ENCODE peak calls at places on chromosome 3, in six cellular contexts. L, R, Z, N, B and U are unnamed samples.

GRCh38 chr3:100535610-100535943 is 43.2 kb downstream of the TMEM45A start:
- DNase-seq in L (no peak), R (no peak), Z (no peak), N (no peak), B (no peak), U (no peak)

GRCh38 chr3:69008980-69009379 is 4.5 kb downstream of the EOGT start:
- DNase-seq in L (peak), R (no peak), Z (no peak), N (no peak), B (no peak), U (no peak)

GRCh38 chr3:128875556-128876120 is 3.8 kb upstream of the ACAD9 start:
- DNase-seq in L (peak), R (peak), Z (no peak), N (no peak), B (no peak), U (no peak)

GRCh38 chr3:12922299-12922698 is 80.9 kb upstream of the RPL32 start:
- DNase-seq in L (no peak), R (no peak), Z (no peak), N (peak), B (no peak), U (no peak)

GRCh38 chr3:112635674-112636073 is 5.3 kb downstream of the CCDC80 start:
- DNase-seq in L (peak), R (no peak), Z (no peak), N (peak), B (peak), U (no peak)

GRCh38 chr3:118098818-118099217 is 935.8 kb downstream of the IGSF11 start:
- DNase-seq in L (peak), R (no peak), Z (no peak), N (peak), B (no peak), U (no peak)

GRCh38 chr3:57756528-57757401 is 656 bp downstream of the SLMAP start:
- DNase-seq in L (peak), R (peak), Z (peak), N (peak), B (no peak), U (peak)

GRCh38 chr3:176286456-176287115 is 910.7 kb downstream of the TBL1XR1 start:
- DNase-seq in L (no peak), R (no peak), Z (no peak), N (peak), B (no peak), U (no peak)

GRCh38 chr3:62493116-62493801 is 119.9 kb upstream of the FEZF2 start:
- DNase-seq in L (no peak), R (no peak), Z (no peak), N (no peak), B (no peak), U (no peak)
- TF ChIP-seq CTCF in L (peak), R (peak), Z (no peak), N (peak), B (peak), U (peak)

DNA sequence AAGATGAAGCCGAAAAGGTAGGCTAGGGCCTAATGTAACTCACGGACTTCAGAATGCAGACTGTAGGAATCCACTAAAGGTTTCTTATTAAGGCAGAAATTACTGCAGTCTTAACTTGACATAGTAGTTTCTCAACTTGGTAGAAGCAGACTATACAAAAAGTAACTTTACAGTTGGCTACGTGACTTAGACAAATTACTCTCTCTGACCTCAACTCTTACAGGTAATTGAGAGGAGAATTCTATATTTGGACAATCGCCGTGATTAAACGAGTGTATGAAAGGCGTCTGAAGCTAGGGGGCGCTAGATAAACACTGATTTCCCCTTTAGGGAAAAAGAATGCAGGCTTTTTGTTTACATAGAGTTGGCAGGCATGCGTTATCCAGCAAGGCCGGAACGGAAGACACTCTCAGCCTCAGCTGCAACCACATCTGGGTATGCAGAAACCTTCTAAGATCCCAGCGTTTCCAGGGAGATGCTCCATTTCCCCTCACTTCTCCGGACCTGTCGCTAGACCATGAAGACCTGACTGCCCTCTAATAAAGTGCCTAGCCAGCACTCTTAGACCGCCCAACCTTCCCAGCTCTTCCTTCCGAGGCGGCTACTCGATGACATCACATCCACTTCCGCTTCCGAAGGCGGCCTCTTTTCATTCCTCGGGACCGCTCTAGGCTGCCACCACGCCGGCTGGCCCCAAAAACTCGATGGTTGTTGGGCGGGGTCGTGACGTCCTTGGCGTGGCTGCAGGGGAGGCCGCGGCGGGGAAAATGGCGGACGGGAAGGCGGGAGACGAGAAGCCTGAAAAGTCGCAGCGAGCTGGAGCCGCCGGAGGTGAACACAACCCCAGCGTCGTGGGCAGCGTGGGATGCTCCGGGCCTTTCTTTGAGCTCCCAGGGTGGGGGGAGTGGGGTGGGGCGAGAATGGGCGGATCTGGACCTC is at the start of gene PCNP:
- DNase-seq in L (peak), R (peak), Z (peak), N (peak), B (peak), U (peak)
- TF ChIP-seq CTCF in L (peak), R (peak), Z (peak), N (peak), B (peak), U (peak)

GRCh38 chr3:115695081-115695480 is 71.8 kb downstream of the GAP43 start:
- DNase-seq in L (no peak), R (no peak), Z (no peak), N (no peak), B (no peak), U (no peak)
- TF ChIP-seq CTCF in L (no peak), R (no peak), Z (no peak), N (no peak), B (no peak), U (no peak)

DNA sequence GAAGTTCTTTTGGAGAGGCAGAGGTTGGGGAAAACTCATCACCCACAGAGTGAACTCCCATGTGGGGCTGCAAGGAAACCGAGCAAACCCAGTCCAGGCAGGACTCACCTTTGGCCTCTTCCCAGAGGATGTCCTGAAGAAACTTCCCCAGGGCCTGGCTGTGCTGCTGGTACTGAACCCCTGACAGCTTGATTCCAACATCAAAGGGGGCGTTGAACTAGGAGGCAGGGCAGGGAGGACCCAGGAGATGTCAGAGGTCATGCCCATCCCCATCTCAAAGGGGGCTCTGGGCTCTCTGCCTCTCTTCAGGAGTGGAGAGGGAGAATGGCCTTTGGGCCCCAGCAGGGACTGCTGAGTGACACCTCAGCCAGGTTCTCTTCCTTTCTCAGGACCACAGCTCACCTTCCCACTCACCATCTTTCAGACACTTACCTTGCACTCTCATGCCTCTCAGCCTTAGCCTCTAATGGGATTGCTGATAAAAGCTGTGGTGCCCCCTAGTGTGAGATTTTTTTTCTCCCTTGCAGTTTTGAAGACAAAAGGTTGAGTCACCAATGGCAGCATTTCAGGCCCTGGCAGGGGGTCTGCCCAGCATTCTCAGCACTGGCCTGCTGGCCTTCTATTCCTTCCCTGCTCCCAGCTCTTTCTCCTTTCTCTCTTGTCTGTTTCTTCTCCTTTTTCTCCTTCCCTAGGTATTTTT is 6.0 kb downstream of the GHRL start:
- DNase-seq in L (peak), R (no peak), Z (no peak), N (peak), B (peak), U (no peak)
- TF ChIP-seq CTCF in L (peak), R (no peak), Z (no peak), N (peak), B (peak), U (no peak)

GRCh38 chr3:126373682-126374601 is 16.7 kb upstream of the KLF15 start:
- DNase-seq in L (peak), R (no peak), Z (no peak), N (peak), B (peak), U (no peak)

GRCh38 chr3:126371096-126371705 is 14.0 kb upstream of the KLF15 start:
- DNase-seq in L (no peak), R (no peak), Z (no peak), N (no peak), B (no peak), U (no peak)

GRCh38 chr3:126373146-126373613 is 16.0 kb upstream of the KLF15 start:
- DNase-seq in L (no peak), R (no peak), Z (no peak), N (no peak), B (no peak), U (no peak)

GRCh38 chr3:126370606-126371005 is 13.4 kb upstream of the KLF15 start:
- DNase-seq in L (no peak), R (no peak), Z (no peak), N (no peak), B (no peak), U (no peak)

GRCh38 chr3:126372413-126373145 is 15.4 kb upstream of the KLF15 start:
- DNase-seq in L (no peak), R (no peak), Z (no peak), N (no peak), B (no peak), U (no peak)
- TF ChIP-seq CTCF in L (no peak), R (no peak), Z (no peak), N (no peak), B (no peak), U (no peak)